ENCODE peak calls at places on chromosomes 5 and 9, in six cellular contexts. S, G, H, Y, P and N are unnamed samples.

GRCh38 chr5:19547640-19548039 is 440.4 kb downstream of the CDH18 start:
- DNase-seq in S (no peak), G (no peak), H (no peak), Y (no peak), P (no peak), N (no peak)

GRCh38 chr9:137678202-137678601 is 59.4 kb downstream of the EHMT1 start:
- DNase-seq in S (no peak), G (no peak), H (no peak), Y (no peak), P (no peak), N (no peak)

GRCh38 chr9:121773954-121774714 is 122.7 kb downstream of the DAB2IP start:
- DNase-seq in S (no peak), G (no peak), H (peak; percentile 31), Y (no peak), P (no peak), N (no peak)

GRCh38 chr5:139100825-139101224 is 97.3 kb downstream of the SIL1 start:
- DNase-seq in S (no peak), G (no peak), H (no peak), Y (no peak), P (no peak), N (no peak)

GRCh38 chr9:105055922-105056321 is 128.0 kb upstream of the ABCA1 start:
- DNase-seq in S (no peak), G (no peak), H (no peak), Y (no peak), P (no peak), N (no peak)

GRCh38 chr5:174192901-174193300 is 147.4 kb downstream of the NSG2 start:
- DNase-seq in S (no peak), G (no peak), H (no peak), Y (no peak), P (no peak), N (no peak)

GRCh38 chr5:136584474-136584873 is 219.1 kb upstream of the TRPC7 start:
- DNase-seq in S (no peak), G (no peak), H (no peak), Y (no peak), P (no peak), N (no peak)

GRCh38 chr9:70470050-70471015 is 55.9 kb upstream of the KLF9 start:
- DNase-seq in S (no peak), G (no peak), H (peak; percentile 66), Y (no peak), P (no peak), N (no peak)